ENCODE peak calls at places on chromosomes 12 and 14, in eight cellular contexts. One of them, this sample, is unnamed.

GRCh38 chr12:6536894-6537579 is 2.7 kb downstream of the GAPDH start:
- DNase-seq in fibroblast of villous mesenchyme: no peak
- DNase-seq in cardiac muscle cell: no peak
- DNase-seq in kidney: no peak
- DNase-seq in stomach: no peak
- DNase-seq in GM06990: no peak
- DNase-seq in psoas muscle: no peak
- DNase-seq in CD8-positive, alpha-beta T cell: no peak
- DNase-seq in this sample: peak; percentile 25

GRCh38 chr14:27008187-27008586 is 410.4 kb upstream of the NOVA1 start:
- DNase-seq in psoas muscle: no peak
- DNase-seq in fibroblast of villous mesenchyme: no peak
- DNase-seq in GM06990: no peak
- DNase-seq in stomach: no peak
- DNase-seq in cardiac muscle cell: no peak
- DNase-seq in CD8-positive, alpha-beta T cell: no peak
- DNase-seq in kidney: no peak
- DNase-seq in this sample: no peak

GRCh38 chr12:1523046-1523445 is 71.3 kb downstream of the FBXL14 start:
- DNase-seq in stomach: no peak
- DNase-seq in GM06990: no peak
- DNase-seq in cardiac muscle cell: no peak
- DNase-seq in kidney: no peak
- DNase-seq in psoas muscle: no peak
- DNase-seq in fibroblast of villous mesenchyme: no peak
- DNase-seq in CD8-positive, alpha-beta T cell: no peak
- DNase-seq in this sample: no peak

GRCh38 chr14:96037891-96038557 is 1.1 kb upstream of the C14orf132 start:
- DNase-seq in CD8-positive, alpha-beta T cell: no peak
- DNase-seq in GM06990: no peak
- DNase-seq in psoas muscle: peak; percentile 64
- DNase-seq in fibroblast of villous mesenchyme: peak; percentile 39
- DNase-seq in kidney: no peak
- DNase-seq in cardiac muscle cell: peak; percentile 78
- DNase-seq in stomach: peak; percentile 57
- DNase-seq in this sample: no peak

GRCh38 chr12:90028620-90029051 is 320.0 kb upstream of the ATP2B1 start:
- DNase-seq in kidney: no peak
- DNase-seq in stomach: no peak
- DNase-seq in GM06990: peak; percentile 10
- DNase-seq in psoas muscle: no peak
- DNase-seq in cardiac muscle cell: no peak
- DNase-seq in CD8-positive, alpha-beta T cell: no peak
- DNase-seq in fibroblast of villous mesenchyme: peak; percentile 59
- DNase-seq in this sample: no peak

GRCh38 chr12:64682572-64683277 is 72.4 kb downstream of the RASSF3 start:
- DNase-seq in CD8-positive, alpha-beta T cell: no peak
- DNase-seq in GM06990: no peak
- DNase-seq in cardiac muscle cell: peak; percentile 97
- DNase-seq in kidney: no peak
- DNase-seq in stomach: no peak
- DNase-seq in fibroblast of villous mesenchyme: peak; percentile 100
- DNase-seq in psoas muscle: no peak
- DNase-seq in this sample: no peak

GRCh38 chr14:74456684-74457083 is 30.7 kb upstream of the SYNDIG1L start:
- DNase-seq in stomach: no peak
- DNase-seq in psoas muscle: no peak
- DNase-seq in GM06990: no peak
- DNase-seq in cardiac muscle cell: no peak
- DNase-seq in fibroblast of villous mesenchyme: no peak
- DNase-seq in CD8-positive, alpha-beta T cell: no peak
- DNase-seq in kidney: peak; percentile 35
- DNase-seq in this sample: no peak

GRCh38 chr12:132523576-132524331 is 33.8 kb downstream of the FBRSL1 start:
- DNase-seq in fibroblast of villous mesenchyme: peak; percentile 39
- DNase-seq in cardiac muscle cell: peak; percentile 51
- DNase-seq in GM06990: peak; percentile 49
- DNase-seq in psoas muscle: peak; percentile 87
- DNase-seq in stomach: peak; percentile 79
- DNase-seq in kidney: no peak
- DNase-seq in CD8-positive, alpha-beta T cell: peak; percentile 67
- DNase-seq in this sample: peak; percentile 71

GRCh38 chr12:122467983-122468382 is 32.7 kb downstream of the ZCCHC8 start:
- DNase-seq in psoas muscle: no peak
- DNase-seq in fibroblast of villous mesenchyme: no peak
- DNase-seq in stomach: no peak
- DNase-seq in GM06990: no peak
- DNase-seq in CD8-positive, alpha-beta T cell: no peak
- DNase-seq in cardiac muscle cell: no peak
- DNase-seq in kidney: no peak
- DNase-seq in this sample: no peak

GRCh38 chr14:59869381-59870255 is 958 bp downstream of the RTN1 start:
- DNase-seq in stomach: no peak
- DNase-seq in GM06990: peak; percentile 2
- DNase-seq in cardiac muscle cell: no peak
- DNase-seq in fibroblast of villous mesenchyme: no peak
- DNase-seq in kidney: peak; percentile 62
- DNase-seq in psoas muscle: peak; percentile 47
- DNase-seq in CD8-positive, alpha-beta T cell: no peak
- DNase-seq in this sample: no peak
- H3K4me3 ChIP-seq in stomach: peak overlapping the region; percentile 76
- H3K4me3 ChIP-seq in GM06990: no peak overlapping the region
- H3K4me3 ChIP-seq in cardiac muscle cell: peak overlapping the region; percentile 42
- H3K4me3 ChIP-seq in fibroblast of villous mesenchyme: no peak overlapping the region
- H3K4me3 ChIP-seq in kidney: no peak overlapping the region
- H3K4me3 ChIP-seq in psoas muscle: peak overlapping the region; percentile 70
- H3K4me3 ChIP-seq in CD8-positive, alpha-beta T cell: no peak overlapping the region
- H3K4me3 ChIP-seq in this sample: no peak overlapping the region

GRCh38 chr14:32070282-32070681 is 6.8 kb upstream of the ARHGAP5 start:
- DNase-seq in cardiac muscle cell: no peak
- DNase-seq in GM06990: no peak
- DNase-seq in fibroblast of villous mesenchyme: no peak
- DNase-seq in psoas muscle: no peak
- DNase-seq in CD8-positive, alpha-beta T cell: no peak
- DNase-seq in kidney: no peak
- DNase-seq in stomach: no peak
- DNase-seq in this sample: no peak
- TF ChIP-seq CTCF in cardiac muscle cell: no peak
- TF ChIP-seq CTCF in GM06990: no peak
- TF ChIP-seq CTCF in fibroblast of villous mesenchyme: no peak
- TF ChIP-seq CTCF in psoas muscle: no peak
- TF ChIP-seq CTCF in CD8-positive, alpha-beta T cell: no peak
- TF ChIP-seq CTCF in kidney: no peak
- TF ChIP-seq CTCF in stomach: no peak
- TF ChIP-seq CTCF in this sample: no peak

GRCh38 chr14:65281991-65282908 is 130.3 kb upstream of the FUT8 start:
- DNase-seq in CD8-positive, alpha-beta T cell: no peak
- DNase-seq in fibroblast of villous mesenchyme: peak; percentile 57
- DNase-seq in psoas muscle: no peak
- DNase-seq in cardiac muscle cell: peak; percentile 70
- DNase-seq in stomach: no peak
- DNase-seq in kidney: no peak
- DNase-seq in GM06990: no peak
- DNase-seq in this sample: peak; percentile 58
- H3K4me3 ChIP-seq in CD8-positive, alpha-beta T cell: peak overlapping the region; percentile 25
- H3K4me3 ChIP-seq in fibroblast of villous mesenchyme: no peak overlapping the region
- H3K4me3 ChIP-seq in psoas muscle: peak overlapping the region; percentile 21
- H3K4me3 ChIP-seq in cardiac muscle cell: no peak overlapping the region
- H3K4me3 ChIP-seq in stomach: peak overlapping the region; percentile 29
- H3K4me3 ChIP-seq in kidney: no peak overlapping the region
- H3K4me3 ChIP-seq in GM06990: peak overlapping the region; percentile 32
- H3K4me3 ChIP-seq in this sample: peak overlapping the region; percentile 45

DNA sequence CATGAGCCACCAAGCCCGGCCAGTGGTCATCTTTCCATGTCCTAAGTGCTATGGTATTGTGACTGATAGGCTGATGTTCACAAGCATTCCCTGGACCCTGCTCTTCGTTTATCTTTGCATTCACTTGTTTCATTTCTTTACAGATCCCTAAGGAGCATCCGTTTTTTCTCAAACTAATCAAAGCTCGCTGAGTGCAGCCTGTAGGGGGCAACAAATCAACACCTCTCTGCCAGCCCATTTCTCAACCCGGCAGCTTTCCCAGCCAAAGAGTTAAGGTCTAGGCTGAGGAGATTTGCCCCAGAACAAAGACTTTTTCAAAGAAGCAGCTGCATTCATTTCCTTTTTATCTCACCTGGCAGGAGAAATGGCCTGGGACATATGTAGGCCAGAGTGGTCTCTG is 12.1 kb downstream of the SIRT4 start:
- DNase-seq in psoas muscle: no peak
- DNase-seq in kidney: peak; percentile 0
- DNase-seq in CD8-positive, alpha-beta T cell: no peak
- DNase-seq in cardiac muscle cell: peak; percentile 7
- DNase-seq in GM06990: no peak
- DNase-seq in fibroblast of villous mesenchyme: no peak
- DNase-seq in stomach: no peak
- DNase-seq in this sample: no peak
- TF ChIP-seq CTCF in psoas muscle: no peak
- TF ChIP-seq CTCF in kidney: no peak
- TF ChIP-seq CTCF in CD8-positive, alpha-beta T cell: no peak
- TF ChIP-seq CTCF in cardiac muscle cell: peak; percentile 31
- TF ChIP-seq CTCF in GM06990: peak; percentile 49
- TF ChIP-seq CTCF in fibroblast of villous mesenchyme: peak; percentile 38
- TF ChIP-seq CTCF in stomach: no peak
- TF ChIP-seq CTCF in this sample: no peak